ENCODE peak calls at places on chromosomes 7 and 10, in ten cellular contexts. I is cardiac muscle cell, E is fibroblast of lung, R is K562, N is GM23248, C is left ventricle myocardium inferior, O is aorta, Y is BE2C, U is HepG2, P is right cardiac atrium. X is an unnamed sample. For H3K4me1 and H3K27me3, the result is how much of the 10 kb centered on the place peaks cover.

GRCh38 chr7:102270176-102270887 is 16.3 kb upstream of the SH2B2 start:
- DNase-seq in N (no peak), E (no peak), R (no peak), O (no peak), C (no peak), Y (no peak), U (no peak), I (no peak), P (peak), X (no peak)

GRCh38 chr7:12731214-12731656 is 43.8 kb downstream of the ARL4A start:
- DNase-seq in P (no peak), O (no peak), C (no peak), N (peak), Y (no peak), I (peak), R (no peak), U (no peak), E (no peak), X (no peak)

GRCh38 chr10:10911471-10911921 is 106.2 kb upstream of the CELF2 start:
- DNase-seq in I (peak), C (peak), O (peak), N (peak), E (peak), P (peak), Y (no peak), U (no peak), R (no peak), X (peak)

GRCh38 chr7:100598425-100598824 is 3.7 kb upstream of the PCOLCE start:
- DNase-seq in U (no peak), Y (no peak), P (no peak), R (no peak), C (no peak), I (peak), E (peak), O (no peak), N (peak), X (no peak)

GRCh38 chr7:67525588-67525987 is 529.0 kb downstream of the TYW1 start:
- DNase-seq in N (no peak), P (no peak), O (no peak), E (no peak), U (no peak), R (no peak), Y (no peak), I (no peak), C (no peak), X (no peak)

GRCh38 chr10:114631678-114632417 is 26.2 kb downstream of the ABLIM1 start:
- DNase-seq in P (peak), C (peak), R (peak), O (peak), E (peak), N (peak), U (peak), I (peak), Y (peak), X (no peak)

GRCh38 chr7:69890081-69890369 is 291.8 kb downstream of the AUTS2 start:
- DNase-seq in P (no peak), R (no peak), Y (no peak), N (no peak), O (no peak), I (no peak), E (no peak), C (no peak), U (no peak), X (no peak)

GRCh38 chr7:74409571-74409970 is 44.1 kb upstream of the GTF2IRD1 start:
- DNase-seq in I (no peak), U (no peak), O (no peak), P (no peak), E (no peak), N (no peak), R (no peak), C (no peak), Y (no peak), X (no peak)

GRCh38 chr10:17915181-17915580 is 36.5 kb upstream of the SLC39A12 start:
- DNase-seq in I (peak), O (no peak), N (no peak), P (no peak), C (no peak), Y (no peak), E (no peak), U (no peak), R (no peak), X (no peak)

GRCh38 chr10:119305860-119306513 is 98.6 kb downstream of the GRK5 start:
- DNase-seq in I (peak), U (no peak), E (peak), O (peak), Y (peak), C (no peak), N (peak), R (peak), P (peak), X (peak)

GRCh38 chr10:15931376-15931775 is 71.1 kb upstream of the MINDY3 start:
- DNase-seq in U (no peak), C (no peak), I (no peak), N (no peak), O (no peak), Y (no peak), E (no peak), P (no peak), R (no peak), X (no peak)

GRCh38 chr7:17369686-17370426 is 71.4 kb downstream of the AHR start:
- DNase-seq in Y (no peak), O (no peak), C (no peak), E (peak), N (peak), I (peak), R (no peak), P (no peak), U (peak), X (peak)

GRCh38 chr10:43193496-43194080 is 55.3 kb downstream of the CSGALNACT2 start:
- DNase-seq in N (no peak), Y (no peak), U (no peak), I (no peak), O (peak), P (no peak), C (no peak), R (no peak), E (no peak), X (no peak)

GRCh38 chr10:43961523-43962345 is 313.1 kb upstream of the ZNF32 start:
- DNase-seq in C (no peak), E (peak), I (no peak), N (no peak), U (no peak), O (peak), R (no peak), Y (no peak), P (no peak), X (peak)

GRCh38 chr7:36154255-36155212 is 1.5 kb downstream of the EEPD1 start:
- DNase-seq in O (no peak), E (no peak), C (no peak), R (no peak), Y (peak), U (no peak), P (peak), I (no peak), N (peak), X (no peak)

GRCh38 chr10:111035542-111035941 is 41.3 kb upstream of the ADRA2A start:
- DNase-seq in C (no peak), R (no peak), O (no peak), N (peak), E (peak), U (no peak), I (no peak), P (no peak), Y (no peak), X (no peak)

GRCh38 chr7:133786401-133786937 is 340.7 kb upstream of the LRGUK start:
- DNase-seq in O (no peak), P (no peak), U (no peak), C (no peak), I (no peak), N (no peak), R (no peak), E (no peak), Y (no peak), X (no peak)

GRCh38 chr10:95133997-95134396 is 60.0 kb upstream of the ACSM6 start:
- DNase-seq in P (no peak), I (no peak), E (peak), R (no peak), Y (peak), C (no peak), O (no peak), U (no peak), N (no peak), X (no peak)

GRCh38 chr10:8453587-8453986 is 399.1 kb downstream of the GATA3 start:
- DNase-seq in N (peak), P (peak), U (no peak), Y (no peak), E (peak), C (peak), I (peak), O (peak), R (no peak), X (peak)

GRCh38 chr10:33165911-33166310 is 168.6 kb downstream of the NRP1 start:
- DNase-seq in P (no peak), O (no peak), Y (no peak), U (no peak), E (peak), R (no peak), C (no peak), I (no peak), N (peak), X (no peak)

GRCh38 chr10:58414270-58415041 is 29.2 kb downstream of the TFAM start:
- DNase-seq in N (peak), O (no peak), U (peak), Y (no peak), R (no peak), I (peak), P (no peak), C (no peak), E (peak), X (peak)

GRCh38 chr7:154777908-154778307 is 225.0 kb downstream of the PAXIP1 start:
- DNase-seq in P (no peak), O (no peak), I (no peak), Y (no peak), R (no peak), C (no peak), U (no peak), E (no peak), N (no peak), X (no peak)

GRCh38 chr10:1410469-1411395 is 326.6 kb downstream of the ADARB2 start:
- DNase-seq in C (no peak), U (no peak), R (no peak), I (no peak), O (no peak), E (no peak), P (no peak), Y (no peak), N (no peak), X (no peak)

GRCh38 chr7:158112571-158113320 is 474.9 kb downstream of the PTPRN2 start:
- DNase-seq in O (peak), P (no peak), C (no peak), R (no peak), E (no peak), Y (no peak), I (no peak), U (no peak), N (no peak), X (no peak)

GRCh38 chr7:117071597-117071996 is 118.3 kb downstream of the ST7 start:
- DNase-seq in E (no peak), N (no peak), U (no peak), P (no peak), Y (no peak), O (no peak), C (no peak), R (peak), I (no peak), X (no peak)

GRCh38 chr10:125768217-125768616 is 7.4 kb downstream of the MMP21 start:
- DNase-seq in I (peak), Y (no peak), E (peak), U (no peak), C (no peak), P (no peak), R (peak), O (no peak), N (peak), X (no peak)

GRCh38 chr7:105808703-105809590 is 67.5 kb downstream of the ATXN7L1 start:
- DNase-seq in I (peak), O (no peak), E (peak), Y (no peak), U (no peak), N (peak), P (no peak), C (no peak), R (no peak), X (peak)

GRCh38 chr7:148856891-148857290 is 27.2 kb downstream of the EZH2 start:
- DNase-seq in N (peak), C (no peak), U (no peak), I (peak), E (peak), O (no peak), P (no peak), Y (no peak), R (no peak), X (peak)

GRCh38 chr7:100719523-100720319 is 547 bp upstream of the EPO start:
- DNase-seq in P (no peak), U (peak), C (no peak), R (no peak), N (peak), O (no peak), Y (no peak), I (peak), E (peak), X (peak)

GRCh38 chr7:115924398-115924797 is 106.2 kb downstream of the TFEC start:
- DNase-seq in P (no peak), Y (no peak), I (no peak), N (no peak), O (no peak), E (peak), U (no peak), C (no peak), R (no peak), X (no peak)

GRCh38 chr7:25384820-25385560 is 156.7 kb upstream of the NPVF start:
- DNase-seq in C (no peak), E (no peak), P (peak), O (no peak), U (no peak), I (no peak), R (no peak), Y (no peak), N (no peak), X (no peak)

GRCh38 chr10:91556691-91557529 is 76.0 kb downstream of the PPP1R3C start:
- DNase-seq in P (no peak), R (no peak), I (no peak), C (no peak), Y (no peak), N (peak), O (no peak), U (peak), E (no peak), X (no peak)

GRCh38 chr10:72031706-72032105 is 56.6 kb downstream of the SPOCK2 start:
- DNase-seq in R (no peak), O (no peak), P (no peak), I (no peak), C (no peak), E (no peak), U (no peak), N (no peak), Y (no peak), X (no peak)

GRCh38 chr7:71419546-71420337 is 287.8 kb downstream of the GALNT17 start:
- DNase-seq in Y (no peak), C (no peak), R (no peak), P (no peak), O (no peak), N (no peak), U (no peak), E (no peak), I (no peak), X (no peak)

GRCh38 chr7:71424166-71424803 is 292.3 kb downstream of the GALNT17 start:
- DNase-seq in I (no peak), E (peak), R (no peak), C (no peak), U (no peak), O (no peak), P (peak), N (peak), Y (no peak), X (peak)

DNA sequence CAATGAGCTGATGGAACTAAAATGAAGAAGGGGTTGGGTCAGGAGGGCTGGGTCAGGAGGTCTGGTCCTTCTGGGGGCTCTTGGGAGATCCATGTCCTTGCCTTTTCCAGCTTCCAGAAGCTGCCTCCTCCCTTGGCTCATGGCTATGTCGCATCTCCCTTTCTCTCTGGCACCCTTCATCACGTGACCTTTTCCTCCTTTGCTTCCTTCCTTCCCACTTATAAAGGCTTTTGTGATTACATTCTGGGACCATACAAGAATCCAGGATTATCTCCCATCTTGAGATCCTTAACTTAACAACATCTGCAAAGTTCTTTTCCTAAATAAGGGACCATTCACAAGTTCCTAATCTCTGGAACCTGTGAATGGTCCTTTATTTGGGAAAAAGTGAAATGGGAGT is 290.2 kb downstream of the GALNT17 start:
- DNase-seq in P (no peak), R (no peak), C (no peak), E (no peak), O (no peak), Y (no peak), N (no peak), U (no peak), I (no peak), X (no peak)
- H3K4me1 ChIP-seq in P (under half), R (under half), C (under half), E (under half), O (under half), Y (under half), N (under half), U (under half), I (under half), X (under half)

GRCh38 chr7:128247640-128248194 is 6.6 kb downstream of the LEP start:
- DNase-seq in C (no peak), N (peak), U (no peak), O (no peak), P (no peak), I (peak), Y (no peak), R (no peak), E (peak), X (peak)
- H3K27me3 ChIP-seq in C (half or more), N (under half), U (under half), O (under half), P (under half), I (under half), Y (under half), R (under half), E (under half), X (under half)

DNA sequence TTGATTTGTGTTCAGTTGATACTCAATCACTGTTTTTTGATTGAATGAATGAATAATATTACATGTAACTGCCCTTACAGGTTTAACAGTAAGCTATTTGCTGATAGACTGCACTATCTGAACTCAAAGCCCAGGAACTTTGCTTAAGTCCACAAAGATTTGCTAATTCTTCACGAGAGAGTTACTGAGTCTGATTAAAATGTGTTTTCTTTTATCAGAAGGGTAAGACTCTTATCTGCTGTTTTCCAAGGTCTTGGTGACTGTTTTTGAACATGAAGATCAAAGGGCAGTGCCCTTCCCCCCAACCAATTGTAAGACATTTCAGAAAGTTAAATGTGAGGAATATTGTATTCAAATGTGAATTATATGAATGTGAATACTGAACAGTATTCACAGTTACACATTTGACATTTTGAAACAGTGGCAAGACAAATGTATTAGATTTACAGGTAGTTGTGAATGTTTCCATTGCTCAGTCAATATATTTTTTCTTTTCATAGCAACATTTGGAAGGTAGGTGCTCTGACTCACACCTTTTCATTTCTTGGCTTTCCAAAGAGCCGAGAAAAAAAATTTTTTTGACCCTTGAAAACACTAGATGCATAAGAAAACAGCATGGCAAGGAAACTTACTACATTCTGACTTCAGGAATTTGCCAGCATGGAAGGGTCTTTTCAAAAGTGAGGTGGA is 62.7 kb downstream of the DKK1 start:
- DNase-seq in I (no peak), U (peak), E (peak), N (no peak), Y (no peak), R (no peak), C (no peak), P (no peak), O (no peak), X (no peak)
- H3K4me1 ChIP-seq in I (under half), U (half or more), E (under half), N (under half), Y (under half), R (under half), C (under half), P (under half), O (under half), X (under half)

GRCh38 chr10:100138921-100139496 is 46.8 kb downstream of the ERLIN1 start:
- DNase-seq in N (no peak), C (no peak), U (no peak), O (no peak), I (peak), Y (no peak), P (no peak), E (no peak), R (no peak), X (no peak)
- H3K27me3 ChIP-seq in N (under half), C (under half), U (under half), O (under half), I (under half), Y (under half), P (under half), E (under half), R (under half), X (under half)

DNA sequence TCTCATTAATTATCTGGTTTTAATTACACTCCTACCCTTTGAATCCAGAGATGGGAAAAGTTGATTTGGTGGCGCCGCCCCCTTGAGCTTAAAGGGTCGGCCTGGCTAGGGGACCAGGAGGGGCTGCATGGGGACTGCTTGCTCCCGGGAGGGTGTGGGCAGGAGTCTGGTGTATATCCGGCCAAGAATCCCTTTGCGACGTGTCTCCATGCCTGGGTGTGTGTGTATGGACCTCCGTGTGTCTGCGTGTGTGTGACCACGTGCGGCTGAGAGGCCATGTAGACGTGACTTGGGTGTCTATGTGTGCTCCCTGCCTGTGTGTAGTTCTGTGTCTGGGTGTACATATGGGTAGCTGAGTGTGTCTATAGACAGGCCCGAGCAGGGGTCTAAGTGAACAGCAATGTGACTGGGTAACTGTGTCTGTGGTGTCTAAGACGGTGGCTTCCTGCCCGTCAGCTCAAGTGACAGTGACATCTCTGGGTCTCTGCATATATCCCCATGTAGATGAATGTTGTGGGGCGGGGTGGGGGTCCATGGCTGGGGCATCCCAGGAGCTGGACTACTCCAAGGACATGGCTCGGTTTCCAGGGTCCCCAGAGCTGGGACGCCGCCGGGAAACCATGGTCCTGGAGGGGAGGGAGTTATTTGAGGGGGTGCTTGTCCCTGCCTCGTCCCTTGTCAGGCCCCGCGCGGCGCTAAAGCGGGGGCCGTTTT is 10.7 kb downstream of the LBX1 start:
- DNase-seq in O (no peak), U (no peak), R (no peak), N (no peak), C (no peak), I (no peak), Y (no peak), E (no peak), P (no peak), X (no peak)
- H3K4me1 ChIP-seq in O (under half), U (under half), R (half or more), N (under half), C (half or more), I (under half), Y (under half), E (under half), P (under half), X (under half)

DNA sequence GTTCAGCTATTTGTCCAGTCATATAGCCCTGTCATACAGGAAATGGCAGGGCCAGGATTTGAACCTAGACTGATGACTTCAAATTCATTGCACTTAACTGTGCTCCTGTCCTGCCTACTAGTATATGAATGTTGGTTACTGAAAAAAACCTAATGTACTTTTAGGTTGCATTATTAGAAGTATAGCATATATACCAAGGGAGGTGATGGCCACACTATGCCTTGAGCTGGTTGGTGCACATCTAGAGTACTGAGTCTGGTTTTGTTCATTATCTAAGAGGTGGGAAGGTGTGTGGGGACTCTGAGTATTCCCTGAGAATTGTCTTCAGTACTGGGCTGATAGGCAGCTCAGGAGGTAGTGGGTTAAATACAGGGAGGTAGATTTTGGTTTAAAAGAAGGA is 88.0 kb downstream of the NEURL1 start:
- DNase-seq in P (no peak), O (no peak), U (no peak), I (no peak), N (no peak), Y (no peak), R (no peak), C (no peak), E (no peak), X (no peak)
- H3K27me3 ChIP-seq in P (under half), O (under half), U (under half), I (under half), N (under half), Y (under half), R (under half), C (half or more), E (under half), X (half or more)